ENCODE peak calls at places on chromosomes 16 and 17, in four cellular contexts. J, O, W and D are unnamed samples.

GRCh38 chr17:16962804-16963203 is 9.1 kb downstream of the TNFRSF13B start:
- DNase-seq in O (no peak), J (no peak), W (no peak), D (no peak)

GRCh38 chr16:1425616-1426370 is 5.1 kb upstream of the PERCC1 start:
- DNase-seq in O (no peak), W (no peak), J (no peak), D (no peak)

GRCh38 chr17:18037482-18037881 is 1.5 kb downstream of the ATPAF2 start:
- DNase-seq in W (no peak), O (no peak), J (no peak), D (no peak)

GRCh38 chr17:47423406-47424295 is 99.9 kb downstream of the EFCAB13 start:
- DNase-seq in J (no peak), W (no peak), O (no peak), D (peak; percentile 71)

GRCh38 chr16:81831722-81832126 is 52.6 kb downstream of the PLCG2 start:
- DNase-seq in J (peak; percentile 3), O (no peak), W (no peak), D (peak; percentile 62)

GRCh38 chr16:10964891-10965326 is 20.5 kb downstream of the CLEC16A start:
- DNase-seq in J (no peak), W (no peak), O (peak; percentile 74), D (no peak)

GRCh38 chr16:81905277-81905676 is 106.0 kb downstream of the SDR42E1 start:
- DNase-seq in W (no peak), J (no peak), O (no peak), D (no peak)

GRCh38 chr17:35889818-35890773 is 9.9 kb upstream of the CCL5 start:
- DNase-seq in J (no peak), W (no peak), O (no peak), D (peak; percentile 39)

GRCh38 chr16:15833551-15833950 is 23.3 kb downstream of the MYH11 start:
- DNase-seq in J (no peak), O (no peak), W (no peak), D (no peak)

GRCh38 chr17:81867123-81867951 is 3.8 kb downstream of the ARHGDIA start:
- DNase-seq in J (no peak), O (no peak), W (no peak), D (peak; percentile 52)

GRCh38 chr16:24036614-24037013 is 200.8 kb downstream of the PRKCB start:
- DNase-seq in J (peak; percentile 31), W (no peak), O (peak; percentile 47), D (peak; percentile 28)

GRCh38 chr16:85857406-85857805 is 41.6 kb upstream of the IRF8 start:
- DNase-seq in W (no peak), J (no peak), O (peak; percentile 9), D (no peak)